ENCODE peak calls at places on chromosomes 1 and 21, in five cellular contexts. S is endodermal cell, K is esophagus muscularis mucosa, H is neuronal stem cell, T is IMR-90. J is an unnamed sample.

GRCh38 chr1:26317612-26318337 is at the start of gene CD52:
- DNase-seq in S (peak; percentile 82), K (no peak), H (no peak), T (no peak), J (no peak)

GRCh38 chr1:47871799-47872353 is 125.3 kb downstream of the TRABD2B start:
- DNase-seq in S (no peak), K (no peak), H (no peak), T (no peak), J (no peak)

GRCh38 chr1:28577738-28578536 is 14.1 kb upstream of the RAB42 start:
- DNase-seq in S (no peak), K (no peak), H (no peak), T (no peak), J (no peak)

GRCh38 chr1:222642468-222642867 is 24.6 kb downstream of the MIA3 start:
- DNase-seq in S (no peak), K (no peak), H (no peak), T (no peak), J (no peak)

GRCh38 chr1:226976671-226977287 is 36.7 kb downstream of the COQ8A start:
- DNase-seq in S (peak; percentile 38), K (no peak), H (no peak), T (no peak), J (peak; percentile 31)

GRCh38 chr21:34839070-34839820 is 170.5 kb downstream of the CLIC6 start:
- DNase-seq in S (peak; percentile 24), K (no peak), H (no peak), T (no peak), J (no peak)

GRCh38 chr1:227242811-227243682 is 75.2 kb downstream of the CDC42BPA start:
- DNase-seq in S (no peak), K (no peak), H (no peak), T (no peak), J (no peak)

GRCh38 chr1:48524892-48525467 is 53.0 kb upstream of the SPATA6 start:
- DNase-seq in S (no peak), K (no peak), H (no peak), T (peak; percentile 27), J (no peak)

GRCh38 chr1:98794196-98794886 is 132.8 kb downstream of the SNX7 start:
- DNase-seq in S (peak; percentile 80), K (no peak), H (peak; percentile 52), T (peak; percentile 72), J (no peak)

GRCh38 chr1:12741946-12742345 is 4.1 kb upstream of the CFAP107 start:
- DNase-seq in S (no peak), K (peak; percentile 50), H (no peak), T (no peak), J (no peak)
- H3K36me3 ChIP-seq in S (no peaks in the 10 kb centered on the region), K (no peaks in the 10 kb centered on the region), H (no peaks in the 10 kb centered on the region), T (no peaks in the 10 kb centered on the region), J (no peaks in the 10 kb centered on the region)

DNA sequence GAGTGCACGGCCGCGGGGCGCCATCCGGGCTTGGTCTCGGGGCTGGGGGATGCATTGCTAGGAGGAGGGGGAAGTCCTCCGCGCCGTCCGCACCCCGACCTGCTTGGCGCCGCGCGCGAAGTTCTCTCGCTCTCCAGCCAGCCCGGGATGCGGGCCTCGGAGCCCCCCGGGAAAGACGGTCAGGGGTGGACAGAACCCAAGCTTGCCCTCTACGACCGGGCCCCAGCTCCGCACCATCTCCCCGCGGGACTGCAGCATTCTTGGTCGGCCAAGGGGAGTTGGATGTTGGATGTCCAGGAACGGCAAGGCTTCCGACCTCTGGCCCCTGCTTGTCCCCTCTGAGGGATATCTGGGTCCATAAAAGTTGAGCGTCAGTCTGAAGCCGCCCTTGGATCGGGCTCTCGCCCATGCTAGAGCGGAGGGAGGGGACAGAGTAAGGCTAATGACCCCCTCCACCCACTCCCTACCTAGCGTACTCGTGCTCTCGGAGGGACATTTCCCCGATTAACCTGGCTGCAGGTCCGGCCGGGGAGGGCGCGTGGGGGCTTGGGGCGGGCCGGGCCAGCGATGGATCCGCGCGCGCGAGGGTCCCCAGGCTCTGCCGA is 522 bp downstream of the DISP3 start:
- DNase-seq in S (no peak), K (no peak), H (no peak), T (no peak), J (no peak)
- H3K4me3 ChIP-seq in S (peak overlapping the region; percentile 82), K (peak overlapping the region; percentile 53), H (peak overlapping the region; percentile 84), T (peak overlapping the region; percentile 44), J (peak overlapping the region; percentile 53)

DNA sequence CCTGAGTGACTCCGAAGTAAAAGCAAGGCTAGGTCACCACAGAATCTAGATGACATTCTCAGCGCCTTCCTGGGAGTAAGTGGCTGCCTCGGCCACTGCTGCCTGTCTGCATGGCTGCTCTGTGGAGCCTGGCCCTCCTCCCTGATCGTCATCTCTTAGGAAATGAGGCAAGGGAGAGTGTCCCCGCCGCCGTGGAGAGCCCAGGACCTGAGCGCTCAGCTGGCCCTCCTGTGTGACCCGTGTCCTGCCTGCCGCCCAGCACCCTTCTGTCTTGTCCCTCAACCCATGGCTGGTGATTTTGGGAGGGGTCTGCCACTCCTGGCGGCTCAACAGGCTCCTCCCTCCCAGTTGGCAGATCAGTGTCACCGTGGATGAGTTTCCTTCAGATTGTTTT is 156.4 kb upstream of the COL6A1 start:
- DNase-seq in S (no peak), K (no peak), H (no peak), T (no peak), J (no peak)
- H3K4me1 ChIP-seq in S (no peaks in the 10 kb centered on the region), K (no peaks in the 10 kb centered on the region), H (peaks cover 6% of the 10 kb centered on the region), T (peaks cover 5% of the 10 kb centered on the region), J (no peaks in the 10 kb centered on the region)

GRCh38 chr1:151403612-151404011 is 4.2 kb downstream of the PSMB4 start:
- DNase-seq in S (no peak), K (no peak), H (no peak), T (no peak), J (no peak)

GRCh38 chr1:151401125-151401788 is 1.9 kb downstream of the PSMB4 start:
- DNase-seq in S (no peak), K (no peak), H (no peak), T (peak; percentile 11), J (no peak)

GRCh38 chr1:151402764-151403163 is 3.4 kb downstream of the PSMB4 start:
- DNase-seq in S (no peak), K (peak; percentile 12), H (no peak), T (no peak), J (no peak)

GRCh38 chr1:151399890-151400235 is 490 bp downstream of the PSMB4 start:
- DNase-seq in S (peak; percentile 68), K (peak; percentile 57), H (no peak), T (peak; percentile 19), J (no peak)

DNA sequence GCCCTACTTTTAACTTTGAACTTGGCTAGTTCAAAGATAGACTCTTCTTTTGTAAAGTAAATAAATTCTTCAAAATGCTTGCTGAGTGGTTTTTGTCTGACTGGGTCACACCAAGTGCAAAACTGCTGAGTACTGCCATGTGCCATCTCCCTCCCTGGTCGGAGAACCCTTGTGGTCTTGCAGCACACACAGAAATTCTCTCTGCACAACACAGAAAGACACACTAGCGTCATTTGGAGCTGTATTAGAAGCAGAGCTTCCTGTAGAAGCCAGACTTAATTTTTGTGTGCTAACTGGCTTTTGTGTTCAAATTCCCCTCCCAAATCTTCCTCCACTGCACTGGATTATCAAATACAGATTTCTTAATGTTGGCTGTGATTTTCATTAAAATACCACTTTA is 2.5 kb downstream of the PSMB4 start:
- DNase-seq in S (no peak), K (no peak), H (no peak), T (no peak), J (no peak)
- H3K36me3 ChIP-seq in S (peaks cover 60% of the 10 kb centered on the region), K (peaks cover 64% of the 10 kb centered on the region), H (peaks cover 38% of the 10 kb centered on the region), T (peaks cover 44% of the 10 kb centered on the region), J (peaks cover 66% of the 10 kb centered on the region)

DNA sequence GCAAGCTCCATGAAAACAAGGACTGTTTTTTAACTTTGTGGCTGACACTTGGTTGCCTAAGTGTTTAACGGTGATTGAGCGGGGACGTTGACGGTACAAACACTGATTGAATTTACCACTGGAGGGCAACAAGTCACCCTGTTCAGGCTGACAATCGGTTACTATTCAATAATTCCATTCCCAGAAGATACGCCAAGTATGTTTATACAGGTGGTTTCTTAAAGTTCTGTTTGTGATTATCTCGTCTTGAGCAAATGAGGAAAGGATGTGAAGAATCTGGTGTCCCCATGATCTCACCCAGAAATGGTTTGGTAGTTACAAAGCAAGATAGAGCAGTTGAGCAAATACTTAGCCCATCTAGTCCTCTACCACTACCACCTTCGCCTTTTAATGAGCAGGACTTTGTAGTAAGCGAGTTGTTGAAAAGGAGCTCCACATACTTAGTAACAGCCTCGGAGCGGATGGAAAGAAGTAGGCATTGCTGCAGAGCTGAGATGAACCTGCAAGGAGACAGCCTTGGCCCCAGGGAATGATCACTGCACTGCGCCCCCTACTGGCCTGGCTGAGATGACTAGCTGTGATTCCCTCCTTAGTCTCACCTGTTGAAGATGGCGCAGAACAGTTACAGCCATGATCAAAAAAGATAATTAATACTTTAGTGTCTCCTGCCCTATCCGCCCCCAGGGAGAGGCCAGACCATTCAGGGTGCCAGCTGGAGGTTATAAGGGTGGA is 36.3 kb downstream of the IFNAR1 start:
- DNase-seq in S (peak; percentile 96), K (peak; percentile 94), H (peak; percentile 48), T (peak; percentile 87), J (peak; percentile 90)
- H3K4me3 ChIP-seq in S (no peak overlapping the region), K (no peak overlapping the region), H (no peak overlapping the region), T (no peak overlapping the region), J (peak overlapping the region; percentile 37)

GRCh38 chr1:201475915-201476669 is 7.1 kb upstream of the PHLDA3 start:
- DNase-seq in S (no peak), K (no peak), H (no peak), T (no peak), J (no peak)

GRCh38 chr1:201473296-201473695 is 4.3 kb upstream of the PHLDA3 start:
- DNase-seq in S (no peak), K (no peak), H (no peak), T (no peak), J (no peak)

GRCh38 chr1:201475121-201475520 is 6.1 kb upstream of the PHLDA3 start:
- DNase-seq in S (no peak), K (no peak), H (no peak), T (peak; percentile 72), J (no peak)

GRCh38 chr1:201479331-201479730 is 10.3 kb upstream of the PHLDA3 start:
- DNase-seq in S (no peak), K (no peak), H (no peak), T (no peak), J (no peak)

DNA sequence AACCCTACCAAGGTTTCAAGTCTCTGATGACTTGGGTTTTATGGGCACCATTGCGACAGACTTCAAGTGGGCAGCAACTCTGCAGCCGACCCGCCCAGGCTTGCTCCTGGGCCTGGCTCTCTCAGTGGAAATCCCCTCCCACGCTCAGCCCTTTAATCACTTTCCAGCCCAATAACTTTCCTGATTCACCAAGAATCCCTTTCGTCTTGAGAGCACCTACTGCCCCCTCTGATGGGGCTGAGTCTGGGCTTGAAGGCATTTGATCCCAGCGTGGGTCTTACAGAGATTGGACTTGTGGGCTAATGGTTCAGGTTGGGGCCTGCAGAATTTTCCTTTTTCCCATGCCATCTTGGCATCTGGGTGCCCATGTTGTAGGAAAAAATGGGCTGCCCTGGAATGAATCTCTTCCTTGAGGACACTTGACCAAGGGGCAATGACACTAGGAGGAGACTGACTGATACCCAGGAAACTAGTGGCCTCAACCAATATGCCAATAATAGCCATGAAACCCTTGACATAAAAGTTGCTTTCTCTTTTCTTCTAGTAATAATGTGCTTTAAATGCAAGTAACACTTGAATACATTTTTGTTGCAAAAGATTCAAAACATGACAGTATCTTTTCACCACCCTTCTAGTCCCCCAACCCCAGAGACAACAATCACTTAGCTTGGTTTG is 7.8 kb upstream of the PHLDA3 start:
- DNase-seq in S (no peak), K (no peak), H (no peak), T (no peak), J (peak; percentile 75)
- H3K4me1 ChIP-seq in S (no peaks in the 10 kb centered on the region), K (peaks cover 29% of the 10 kb centered on the region), H (peaks cover 15% of the 10 kb centered on the region), T (peaks cover 15% of the 10 kb centered on the region), J (peaks cover 25% of the 10 kb centered on the region)

GRCh38 chr1:88936223-88936523 is 44.8 kb upstream of the GTF2B start:
- DNase-seq in S (no peak), K (no peak), H (no peak), T (no peak), J (no peak)

GRCh38 chr1:88935522-88936222 is 44.3 kb upstream of the GTF2B start:
- DNase-seq in S (no peak), K (no peak), H (peak; percentile 11), T (peak; percentile 52), J (no peak)

GRCh38 chr1:88936760-88937342 is 45.5 kb upstream of the GTF2B start:
- DNase-seq in S (no peak), K (no peak), H (no peak), T (no peak), J (no peak)
- H3K36me3 ChIP-seq in S (peaks cover 73% of the 10 kb centered on the region), K (peaks cover 77% of the 10 kb centered on the region), H (peaks cover 24% of the 10 kb centered on the region), T (peaks cover 24% of the 10 kb centered on the region), J (peaks cover 83% of the 10 kb centered on the region)

J was measured in upper lobe of right lung.